ENCODE peak calls at places on chromosomes 11 and 22, in four cellular contexts. W is heart right ventricle, D is T-cell, Q is RWPE1. O is an unnamed sample.

GRCh38 chr22:33658775-33659174 is 261.5 kb downstream of the LARGE1 start:
- DNase-seq in W (peak; percentile 29), D (no peak), Q (no peak), O (peak; percentile 99)

GRCh38 chr22:38172489-38173155 is 9.0 kb downstream of the PLA2G6 start:
- DNase-seq in W (peak; percentile 73), D (peak; percentile 57), Q (no peak), O (peak; percentile 96)

GRCh38 chr22:41273128-41273527 is 12.9 kb downstream of the RANGAP1 start:
- DNase-seq in W (no peak), D (no peak), Q (no peak), O (no peak)

GRCh38 chr22:26502688-26503561 is 9.3 kb downstream of the TFIP11 start:
- DNase-seq in W (peak; percentile 25), D (peak; percentile 58), Q (no peak), O (peak; percentile 77)

GRCh38 chr11:21465920-21466319 is 727.0 kb upstream of the ANO5 start:
- DNase-seq in W (no peak), D (no peak), Q (no peak), O (no peak)

GRCh38 chr11:88103337-88104206 is 71.7 kb downstream of the RAB38 start:
- DNase-seq in W (no peak), D (no peak), Q (no peak), O (peak; percentile 97)

GRCh38 chr22:31451709-31452571 is 37.7 kb downstream of the EIF4ENIF1 start:
- DNase-seq in W (no peak), D (no peak), Q (peak; percentile 4), O (peak; percentile 77)

GRCh38 chr11:1486054-1486825 is at the start of gene MOB2:
- DNase-seq in W (peak; percentile 50), D (no peak), Q (no peak), O (no peak)

GRCh38 chr22:37049224-37049623 is 2.3 kb upstream of the KCTD17 start:
- DNase-seq in W (peak; percentile 0), D (no peak), Q (no peak), O (no peak)

GRCh38 chr11:99534812-99535211 is 514.1 kb downstream of the CNTN5 start:
- DNase-seq in W (no peak), D (no peak), Q (no peak), O (no peak)

GRCh38 chr11:66264893-66265292 is 3.5 kb upstream of the RAB1B start:
- DNase-seq in W (no peak), D (peak; percentile 18), Q (no peak), O (peak; percentile 37)

GRCh38 chr11:76008474-76008873 is 193.5 kb downstream of the UVRAG start:
- DNase-seq in W (no peak), D (no peak), Q (peak; percentile 46), O (no peak)

GRCh38 chr22:27456696-27457503 is 344.7 kb downstream of the MN1 start:
- DNase-seq in W (no peak), D (no peak), Q (peak; percentile 90), O (no peak)

GRCh38 chr11:117972589-117973445 is 13.4 kb upstream of the IL10RA start:
- DNase-seq in W (no peak), D (no peak), Q (no peak), O (no peak)

GRCh38 chr22:29030618-29031235 is 30.9 kb downstream of the C22orf31 start:
- DNase-seq in W (peak; percentile 71), D (no peak), Q (peak; percentile 56), O (no peak)

GRCh38 chr22:21996175-21996574 is 13.6 kb upstream of the TOP3B start:
- DNase-seq in W (no peak), D (no peak), Q (no peak), O (no peak)

GRCh38 chr22:42425337-42425988 is 6.7 kb downstream of the NFAM1 start:
- DNase-seq in W (no peak), D (no peak), Q (peak; percentile 52), O (peak; percentile 19)

GRCh38 chr11:58318532-58318931 is 40.3 kb downstream of the OR5B17 start:
- DNase-seq in W (no peak), D (no peak), Q (no peak), O (no peak)

GRCh38 chr11:101576536-101576935 is 7.3 kb downstream of the TRPC6 start:
- DNase-seq in W (no peak), D (no peak), Q (no peak), O (no peak)

GRCh38 chr11:94131363-94132115 is 2.9 kb downstream of the PANX1 start:
- DNase-seq in W (no peak), D (no peak), Q (no peak), O (no peak)

GRCh38 chr11:75655619-75656018 is 13.2 kb downstream of the MAP6 start:
- DNase-seq in W (no peak), D (no peak), Q (no peak), O (no peak)

GRCh38 chr11:6682936-6683861 is at the start of gene MRPL17:
- DNase-seq in W (peak; percentile 99), D (peak; percentile 98), Q (peak; percentile 99), O (peak; percentile 99)

GRCh38 chr11:122439911-122440782 is 215.4 kb upstream of the UBASH3B start:
- DNase-seq in W (peak; percentile 50), D (no peak), Q (no peak), O (no peak)

GRCh38 chr11:24295360-24295759 is 201.5 kb upstream of the LUZP2 start:
- DNase-seq in W (no peak), D (no peak), Q (no peak), O (no peak)

GRCh38 chr11:73710964-73711363 is 49.9 kb downstream of the RAB6A start:
- DNase-seq in W (no peak), D (no peak), Q (no peak), O (no peak)

O was measured in SK-MEL-5.